ENCODE peak calls at places on chromosomes 2 and 18, in four cellular contexts. J, T, S and K are unnamed samples.

GRCh38 chr2:36356990-36357505 is 1.5 kb downstream of the CRIM1 start:
- DNase-seq in T (no peak), J (peak; percentile 69), S (no peak), K (no peak)

GRCh38 chr2:163554864-163555263 is 180.9 kb downstream of the FIGN start:
- DNase-seq in J (no peak), T (no peak), S (no peak), K (no peak)

GRCh38 chr2:68318686-68319396 is 908 bp downstream of the CNRIP1 start:
- DNase-seq in T (no peak), S (no peak), J (no peak), K (no peak)

GRCh38 chr18:1421502-1421901 is 516.8 kb downstream of the ADCYAP1 start:
- DNase-seq in S (no peak), T (no peak), J (no peak), K (no peak)

GRCh38 chr2:227608469-227609338 is 5.9 kb downstream of the SCYGR3 start:
- DNase-seq in T (no peak), S (peak; percentile 38), J (no peak), K (no peak)

GRCh38 chr2:122221665-122222064 is 466.2 kb downstream of the TSN start:
- DNase-seq in S (no peak), T (no peak), J (no peak), K (no peak)

GRCh38 chr18:75213610-75214009 is 3.0 kb downstream of the TSHZ1 start:
- DNase-seq in J (no peak), S (no peak), T (no peak), K (no peak)

GRCh38 chr18:49819071-49819662 is 5.8 kb upstream of the ACAA2 start:
- DNase-seq in S (no peak), J (no peak), T (no peak), K (no peak)

GRCh38 chr2:239429473-239430350 is 28.9 kb upstream of the HDAC4 start:
- DNase-seq in T (no peak), S (no peak), J (peak; percentile 28), K (no peak)

GRCh38 chr18:8910843-8911242 is 191.7 kb upstream of the NDUFV2 start:
- DNase-seq in T (no peak), S (no peak), J (no peak), K (no peak)

GRCh38 chr2:17355608-17356329 is 162.5 kb downstream of the RAD51AP2 start:
- DNase-seq in J (peak; percentile 23), S (peak; percentile 5), T (no peak), K (no peak)

GRCh38 chr2:191847764-191848163 is 876 bp upstream of the CAVIN2 start:
- DNase-seq in S (no peak), J (no peak), T (no peak), K (no peak)

GRCh38 chr2:38315707-38316333 is 61.3 kb downstream of the ATL2 start:
- DNase-seq in T (no peak), J (peak; percentile 68), S (peak; percentile 11), K (peak; percentile 46)

GRCh38 chr18:3842844-3843243 is 392.9 kb downstream of the TGIF1 start:
- DNase-seq in T (no peak), J (no peak), S (no peak), K (no peak)

GRCh38 chr18:63198868-63199742 is 120.5 kb downstream of the BCL2 start:
- DNase-seq in T (no peak), J (no peak), S (no peak), K (no peak)

GRCh38 chr2:226017107-226017506 is 617.6 kb downstream of the NYAP2 start:
- DNase-seq in T (no peak), S (no peak), J (no peak), K (no peak)

GRCh38 chr2:136985044-136985443 is 219.7 kb downstream of the THSD7B start:
- DNase-seq in J (no peak), S (no peak), T (no peak), K (no peak)

GRCh38 chr2:168459256-168459655 is 3.2 kb downstream of the CERS6 start:
- DNase-seq in T (no peak), J (no peak), S (no peak), K (no peak)
- H3K4me3 ChIP-seq in T (no peak overlapping the region), J (no peak overlapping the region), S (peak overlapping the region; percentile 75), K (no peak overlapping the region)

GRCh38 chr18:37402735-37403099 is 162.9 kb downstream of the CELF4 start:
- DNase-seq in T (no peak), S (no peak), J (no peak), K (no peak)

GRCh38 chr18:37403788-37404187 is 161.8 kb downstream of the CELF4 start:
- DNase-seq in T (no peak), S (no peak), J (no peak), K (no peak)

GRCh38 chr18:37405229-37405628 is 160.4 kb downstream of the CELF4 start:
- DNase-seq in J (no peak), S (no peak), T (no peak), K (no peak)

GRCh38 chr18:37400832-37401231 is 164.8 kb downstream of the CELF4 start:
- DNase-seq in T (no peak), S (no peak), J (no peak), K (no peak)

GRCh38 chr18:37403100-37403781 is 162.4 kb downstream of the CELF4 start:
- DNase-seq in S (no peak), T (no peak), J (no peak), K (peak; percentile 23)
- H3K9ac ChIP-seq in S (no peak overlapping the region), T (no peak overlapping the region), J (no peak overlapping the region), K (no peak overlapping the region)

DNA sequence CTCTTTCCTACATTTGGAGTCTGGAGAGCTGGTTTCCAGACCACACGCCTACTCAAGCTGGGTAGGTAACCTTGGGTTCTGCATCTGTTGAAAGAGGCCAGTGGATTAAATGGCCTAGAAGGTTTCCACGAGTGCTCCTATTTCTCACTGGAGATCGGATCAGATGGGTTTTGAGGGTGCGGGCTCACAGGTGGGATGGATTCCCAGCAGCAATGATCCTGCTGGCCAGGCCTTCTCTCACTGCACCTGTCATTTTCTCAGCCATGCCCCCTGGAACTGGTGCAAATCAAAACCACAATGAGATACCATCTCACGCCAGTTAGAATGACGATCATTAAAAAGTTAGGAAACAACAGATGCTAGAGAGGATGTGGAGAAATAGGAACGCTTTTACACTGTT is 747.5 kb upstream of the RAB6C start:
- DNase-seq in S (no peak), J (no peak), T (no peak), K (no peak)
- TF ChIP-seq SUZ12 in S (no peak), J (no peak), T (no peak), K (no peak)

GRCh38 chr2:57373530-57373929 is 673.1 kb upstream of the VRK2 start:
- DNase-seq in J (no peak), S (no peak), T (no peak), K (no peak)
- H3K4me3 ChIP-seq in J (no peak overlapping the region), S (no peak overlapping the region), T (no peak overlapping the region), K (no peak overlapping the region)